ENCODE peak calls at places on chromosomes 16 and 17, in four cellular contexts. One of them, this sample, is unnamed.

GRCh38 chr16:54280751-54281150 is 5.8 kb downstream of the IRX3 start:
- DNase-seq in WTC11: no peak
- DNase-seq in K562: no peak
- DNase-seq in GM12878: no peak
- DNase-seq in this sample: no peak

GRCh38 chr17:80364091-80364691 is 50.8 kb upstream of the ENDOV start:
- DNase-seq in WTC11: peak; percentile 68
- DNase-seq in K562: no peak
- DNase-seq in GM12878: no peak
- DNase-seq in this sample: peak; percentile 83

GRCh38 chr16:5428932-5429331 is 331.3 kb upstream of the EEF2KMT start:
- DNase-seq in WTC11: peak; percentile 55
- DNase-seq in K562: no peak
- DNase-seq in GM12878: no peak
- DNase-seq in this sample: no peak

GRCh38 chr17:44146375-44147346 is 4.9 kb downstream of the HROB start:
- DNase-seq in WTC11: no peak
- DNase-seq in K562: peak; percentile 18
- DNase-seq in GM12878: no peak
- DNase-seq in this sample: peak; percentile 21

GRCh38 chr16:83830091-83830768 is 22.5 kb downstream of the HSBP1 start:
- DNase-seq in WTC11: peak; percentile 28
- DNase-seq in K562: peak; percentile 87
- DNase-seq in GM12878: no peak
- DNase-seq in this sample: no peak

GRCh38 chr16:1941924-1942809 is 832 bp downstream of the MSRB1 start:
- DNase-seq in WTC11: no peak
- DNase-seq in K562: peak; percentile 38
- DNase-seq in GM12878: no peak
- DNase-seq in this sample: no peak

GRCh38 chr17:38605230-38605851 is 411 bp downstream of the SRCIN1 start:
- DNase-seq in WTC11: peak; percentile 76
- DNase-seq in K562: no peak
- DNase-seq in GM12878: no peak
- DNase-seq in this sample: peak; percentile 90

GRCh38 chr16:85321856-85322271 is 209.6 kb upstream of the CIBAR2 start:
- DNase-seq in WTC11: no peak
- DNase-seq in K562: peak; percentile 55
- DNase-seq in GM12878: no peak
- DNase-seq in this sample: peak; percentile 77

GRCh38 chr16:89507834-89508590 is at the start of gene SPG7:
- DNase-seq in WTC11: peak; percentile 83
- DNase-seq in K562: peak; percentile 95
- DNase-seq in GM12878: peak; percentile 51
- DNase-seq in this sample: peak; percentile 99

GRCh38 chr17:5050281-5050680 is 15.1 kb upstream of the SLC52A1 start:
- DNase-seq in WTC11: no peak
- DNase-seq in K562: no peak
- DNase-seq in GM12878: no peak
- DNase-seq in this sample: no peak

GRCh38 chr16:1333149-1333812 is at the start of gene BAIAP3:
- DNase-seq in WTC11: peak; percentile 62
- DNase-seq in K562: peak; percentile 90
- DNase-seq in GM12878: no peak
- DNase-seq in this sample: peak; percentile 92

GRCh38 chr16:3274490-3274889 is 8.8 kb upstream of the ZNF263 start:
- DNase-seq in WTC11: no peak
- DNase-seq in K562: no peak
- DNase-seq in GM12878: no peak
- DNase-seq in this sample: no peak

GRCh38 chr16:23519282-23519681 is 9.0 kb upstream of the GGA2 start:
- DNase-seq in WTC11: no peak
- DNase-seq in K562: peak; percentile 82
- DNase-seq in GM12878: no peak
- DNase-seq in this sample: no peak

GRCh38 chr16:52561910-52562741 is 15.2 kb upstream of the TOX3 start:
- DNase-seq in WTC11: no peak
- DNase-seq in K562: no peak
- DNase-seq in GM12878: no peak
- DNase-seq in this sample: no peak

GRCh38 chr16:79751785-79752184 is 151.2 kb upstream of the MAF start:
- DNase-seq in WTC11: no peak
- DNase-seq in K562: no peak
- DNase-seq in GM12878: no peak
- DNase-seq in this sample: no peak

GRCh38 chr17:64496348-64496785 is 487 bp downstream of the POLG2 start:
- DNase-seq in WTC11: no peak
- DNase-seq in K562: no peak
- DNase-seq in GM12878: no peak
- DNase-seq in this sample: no peak

GRCh38 chr16:30797670-30798309 is 10.8 kb upstream of the ZNF629 start:
- DNase-seq in WTC11: no peak
- DNase-seq in K562: no peak
- DNase-seq in GM12878: no peak
- DNase-seq in this sample: no peak

GRCh38 chr16:74695450-74696422 is 4.9 kb downstream of the MLKL start:
- DNase-seq in WTC11: peak; percentile 72
- DNase-seq in K562: peak; percentile 95
- DNase-seq in GM12878: peak; percentile 72
- DNase-seq in this sample: peak; percentile 94

GRCh38 chr17:41873559-41874292 is 8.5 kb upstream of the KLHL11 start:
- DNase-seq in WTC11: no peak
- DNase-seq in K562: no peak
- DNase-seq in GM12878: no peak
- DNase-seq in this sample: no peak

GRCh38 chr17:71902931-71903506 is 217.8 kb upstream of the SOX9 start:
- DNase-seq in WTC11: no peak
- DNase-seq in K562: no peak
- DNase-seq in GM12878: no peak
- DNase-seq in this sample: no peak

GRCh38 chr16:31253642-31254045 is 6.1 kb upstream of the ITGAM start:
- DNase-seq in WTC11: no peak
- DNase-seq in K562: peak; percentile 81
- DNase-seq in GM12878: no peak
- DNase-seq in this sample: no peak

GRCh38 chr16:81243927-81244326 is 5.4 kb downstream of the BCO1 start:
- DNase-seq in WTC11: peak; percentile 33
- DNase-seq in K562: no peak
- DNase-seq in GM12878: no peak
- DNase-seq in this sample: no peak

GRCh38 chr17:32929288-32929574 is 1.3 kb downstream of the TMEM98 start:
- DNase-seq in WTC11: peak; percentile 28
- DNase-seq in K562: no peak
- DNase-seq in GM12878: no peak
- DNase-seq in this sample: peak; percentile 41

GRCh38 chr17:7343250-7343649 is 6.9 kb downstream of the ACAP1 start:
- DNase-seq in WTC11: no peak
- DNase-seq in K562: no peak
- DNase-seq in GM12878: no peak
- DNase-seq in this sample: no peak

GRCh38 chr17:66441012-66441703 is 138.7 kb downstream of the PRKCA start:
- DNase-seq in WTC11: no peak
- DNase-seq in K562: no peak
- DNase-seq in GM12878: peak; percentile 44
- DNase-seq in this sample: no peak

GRCh38 chr17:62150471-62150870 is 85.4 kb upstream of the MED13 start:
- DNase-seq in WTC11: no peak
- DNase-seq in K562: no peak
- DNase-seq in GM12878: no peak
- DNase-seq in this sample: no peak

GRCh38 chr17:78381601-78382168 is 3.2 kb downstream of the PGS1 start:
- DNase-seq in WTC11: no peak
- DNase-seq in K562: peak; percentile 46
- DNase-seq in GM12878: no peak
- DNase-seq in this sample: no peak

GRCh38 chr16:10729649-10730048 is 14.0 kb upstream of the NUBP1 start:
- DNase-seq in WTC11: no peak
- DNase-seq in K562: no peak
- DNase-seq in GM12878: no peak
- DNase-seq in this sample: no peak

GRCh38 chr16:68040506-68041288 is 17.6 kb downstream of the DUS2 start:
- DNase-seq in WTC11: peak; percentile 93
- DNase-seq in K562: peak; percentile 91
- DNase-seq in GM12878: peak; percentile 47
- DNase-seq in this sample: peak; percentile 82

GRCh38 chr16:84839956-84840355 is 20.2 kb downstream of the CRISPLD2 start:
- DNase-seq in WTC11: peak; percentile 40
- DNase-seq in K562: no peak
- DNase-seq in GM12878: no peak
- DNase-seq in this sample: peak; percentile 21

GRCh38 chr17:77320501-77321256 is 179.9 kb downstream of the SEC14L1 start:
- DNase-seq in WTC11: peak; percentile 7
- DNase-seq in K562: peak; percentile 53
- DNase-seq in GM12878: peak; percentile 85
- DNase-seq in this sample: peak; percentile 37

GRCh38 chr17:75758131-75758905 is 6.7 kb downstream of the GALK1 start:
- DNase-seq in WTC11: peak; percentile 41
- DNase-seq in K562: no peak
- DNase-seq in GM12878: no peak
- DNase-seq in this sample: peak; percentile 30

DNA sequence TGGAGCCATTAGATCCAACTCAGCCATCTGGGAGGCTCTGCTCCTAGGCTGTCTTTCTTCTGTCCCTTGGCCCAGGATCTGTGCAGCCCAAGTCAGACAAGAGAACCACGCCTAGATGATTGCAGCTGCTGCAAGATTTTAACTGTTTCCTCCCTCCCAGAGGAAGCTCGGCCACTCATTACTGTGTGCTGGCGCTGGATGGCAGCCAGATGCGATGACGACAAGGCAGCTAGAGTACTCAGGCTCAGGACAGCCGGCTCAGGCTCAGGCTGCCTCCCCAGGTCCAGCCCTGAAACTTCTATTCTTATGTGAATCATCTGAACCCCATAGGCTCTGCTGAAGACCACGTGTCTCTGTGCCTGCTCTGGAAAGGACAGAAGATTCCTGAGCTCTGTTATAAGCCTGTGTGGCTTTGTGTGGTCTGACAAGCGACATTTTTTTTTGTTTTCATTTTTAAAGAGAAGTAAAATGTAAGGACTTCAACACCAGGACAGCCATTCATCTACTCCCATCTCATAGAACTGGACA is 32.1 kb upstream of the FBXW10B start:
- DNase-seq in WTC11: peak; percentile 42
- DNase-seq in K562: peak; percentile 76
- DNase-seq in GM12878: peak; percentile 33
- DNase-seq in this sample: peak; percentile 85
- TF ChIP-seq USF1 in WTC11: peak; percentile 72
- TF ChIP-seq USF1 in K562: peak; percentile 84
- TF ChIP-seq USF1 in GM12878: no peak
- TF ChIP-seq USF1 in this sample: peak; percentile 87

DNA sequence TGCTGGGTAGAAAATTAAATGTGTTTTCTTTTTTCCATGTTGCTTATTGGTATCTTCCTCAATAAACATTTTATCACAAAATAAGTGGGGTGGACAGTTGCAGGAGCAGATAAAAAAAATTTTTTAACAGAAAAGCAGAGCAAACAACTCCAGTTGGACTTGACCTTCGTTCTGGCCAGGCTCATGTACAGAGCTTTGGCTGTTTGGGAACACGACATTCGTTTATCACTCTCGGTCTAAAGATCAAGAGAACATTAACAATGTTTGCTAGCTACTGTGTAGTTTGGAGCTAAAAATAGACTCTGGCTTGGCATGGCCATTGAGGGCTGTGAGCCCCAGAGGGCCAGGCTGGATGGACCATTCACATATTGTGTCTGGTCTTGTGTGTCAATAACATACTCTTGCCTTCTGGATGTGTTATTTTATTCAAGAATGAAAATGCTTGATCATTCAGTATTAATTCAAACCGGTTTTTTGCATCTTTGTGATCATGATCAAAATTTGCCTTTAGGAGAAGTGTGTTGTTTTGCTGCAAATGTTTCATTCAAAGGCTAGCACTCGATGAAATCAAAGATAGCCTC is 56.6 kb downstream of the TMEM186 start:
- DNase-seq in WTC11: no peak
- DNase-seq in K562: no peak
- DNase-seq in GM12878: no peak
- DNase-seq in this sample: no peak
- TF ChIP-seq USF1 in WTC11: no peak
- TF ChIP-seq USF1 in K562: no peak
- TF ChIP-seq USF1 in GM12878: no peak
- TF ChIP-seq USF1 in this sample: no peak

GRCh38 chr17:14793237-14793636 is 471.9 kb downstream of the PMP22 start:
- DNase-seq in WTC11: no peak
- DNase-seq in K562: no peak
- DNase-seq in GM12878: no peak
- DNase-seq in this sample: no peak
- TF ChIP-seq USF1 in WTC11: no peak
- TF ChIP-seq USF1 in K562: no peak
- TF ChIP-seq USF1 in GM12878: no peak
- TF ChIP-seq USF1 in this sample: peak; percentile 41

GRCh38 chr17:29597361-29598172 is 4.6 kb downstream of the ANKRD13B start:
- DNase-seq in WTC11: no peak
- DNase-seq in K562: no peak
- DNase-seq in GM12878: no peak
- DNase-seq in this sample: no peak
- TF ChIP-seq USF1 in WTC11: no peak
- TF ChIP-seq USF1 in K562: no peak
- TF ChIP-seq USF1 in GM12878: no peak
- TF ChIP-seq USF1 in this sample: no peak